ENCODE peak calls at places on chromosomes 11 and 22, in five cellular contexts. X is ovary, E is endothelial cell, Q is BJ, P is progenitor cell of endocrine pancreas. K is an unnamed sample.

GRCh38 chr11:117820071-117820470 is 4.5 kb downstream of the FXYD2 start:
- DNase-seq in E (no peak), P (no peak), X (no peak), Q (no peak), K (no peak)

GRCh38 chr22:26479043-26479791 is 4.4 kb downstream of the HPS4 start:
- DNase-seq in P (no peak), Q (no peak), X (no peak), E (no peak), K (no peak)

GRCh38 chr11:69261116-69261515 is 32.8 kb upstream of the MYEOV start:
- DNase-seq in E (no peak), P (no peak), Q (no peak), X (no peak), K (no peak)

GRCh38 chr11:88631497-88631896 is 294.0 kb upstream of the CTSC start:
- DNase-seq in X (no peak), Q (no peak), E (no peak), P (no peak), K (peak)

GRCh38 chr22:19057999-19058491 is 64.2 kb downstream of the DGCR2 start:
- DNase-seq in Q (no peak), P (no peak), X (no peak), E (no peak), K (no peak)

GRCh38 chr11:57310091-57310490 is 14.7 kb downstream of the TNKS1BP1 start:
- DNase-seq in X (no peak), P (no peak), Q (no peak), E (no peak), K (no peak)

GRCh38 chr22:23780146-23780748 is 6.5 kb upstream of the SMARCB1 start:
- DNase-seq in Q (no peak), P (no peak), E (no peak), X (no peak), K (no peak)

GRCh38 chr22:37260939-37261338 is 16.9 kb upstream of the RAC2 start:
- DNase-seq in E (peak), Q (no peak), P (peak), X (peak), K (peak)

GRCh38 chr11:14127679-14128078 is 165.2 kb downstream of the SPON1 start:
- DNase-seq in P (no peak), Q (no peak), X (no peak), E (no peak), K (no peak)

GRCh38 chr11:12691473-12691872 is 17.3 kb downstream of the TEAD1 start:
- DNase-seq in E (no peak), Q (no peak), P (no peak), X (no peak), K (no peak)

GRCh38 chr11:1763796-1764661 is at the start of gene CTSD:
- DNase-seq in E (peak), Q (no peak), X (peak), P (peak), K (peak)

GRCh38 chr11:129814244-129814992 is 1.2 kb upstream of the TMEM45B start:
- DNase-seq in Q (no peak), E (no peak), X (no peak), P (no peak), K (no peak)

GRCh38 chr22:37263966-37264887 is 18.1 kb upstream of the CYTH4 start:
- DNase-seq in Q (no peak), P (no peak), X (no peak), E (no peak), K (no peak)

GRCh38 chr11:95884364-95884763 is 39.5 kb downstream of the MTMR2 start:
- DNase-seq in E (no peak), P (no peak), Q (no peak), X (no peak), K (no peak)

GRCh38 chr22:38824587-38824986 is 19.2 kb downstream of the NPTXR start:
- DNase-seq in P (peak), E (peak), X (peak), Q (no peak), K (no peak)
- TF ChIP-seq CTCF in P (peak), E (peak), X (no peak), Q (peak), K (no peak)

DNA sequence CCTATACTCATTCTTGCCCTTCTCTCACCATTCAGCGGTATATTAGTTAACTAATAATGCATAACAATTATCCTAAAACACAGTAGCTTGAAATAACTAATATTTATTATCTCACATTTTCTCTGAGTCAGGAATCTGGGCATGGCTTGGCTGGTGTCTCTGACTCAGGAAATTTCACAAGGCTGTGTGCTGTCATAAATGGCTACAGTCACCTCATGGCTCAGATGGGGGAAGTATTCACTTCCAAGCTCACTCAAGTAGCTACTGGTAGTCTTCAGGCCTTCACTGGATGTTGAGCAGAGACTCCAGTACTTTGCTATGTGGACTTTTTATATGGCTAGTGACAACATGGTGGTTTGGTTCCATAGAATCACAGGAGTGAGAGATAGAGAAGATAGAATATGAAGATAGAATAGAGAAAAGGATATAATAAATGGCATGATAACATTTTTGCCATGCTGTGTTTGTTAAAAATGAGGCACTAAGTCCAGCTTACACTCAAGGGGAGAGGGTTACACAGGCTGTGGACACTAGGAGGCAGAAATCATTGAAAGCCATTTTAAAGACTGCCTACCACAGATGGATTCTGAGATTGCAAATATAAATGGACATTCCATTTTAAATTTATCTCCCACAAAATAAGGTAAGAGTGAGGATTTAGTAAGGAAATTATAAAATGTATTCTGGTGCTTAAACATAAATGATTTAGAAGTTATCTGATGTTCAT is 997.8 kb upstream of the CHORDC1 start:
- DNase-seq in E (no peak), P (no peak), Q (no peak), X (no peak), K (no peak)
- TF ChIP-seq CTCF in E (no peak), P (no peak), Q (no peak), X (no peak), K (no peak)

DNA sequence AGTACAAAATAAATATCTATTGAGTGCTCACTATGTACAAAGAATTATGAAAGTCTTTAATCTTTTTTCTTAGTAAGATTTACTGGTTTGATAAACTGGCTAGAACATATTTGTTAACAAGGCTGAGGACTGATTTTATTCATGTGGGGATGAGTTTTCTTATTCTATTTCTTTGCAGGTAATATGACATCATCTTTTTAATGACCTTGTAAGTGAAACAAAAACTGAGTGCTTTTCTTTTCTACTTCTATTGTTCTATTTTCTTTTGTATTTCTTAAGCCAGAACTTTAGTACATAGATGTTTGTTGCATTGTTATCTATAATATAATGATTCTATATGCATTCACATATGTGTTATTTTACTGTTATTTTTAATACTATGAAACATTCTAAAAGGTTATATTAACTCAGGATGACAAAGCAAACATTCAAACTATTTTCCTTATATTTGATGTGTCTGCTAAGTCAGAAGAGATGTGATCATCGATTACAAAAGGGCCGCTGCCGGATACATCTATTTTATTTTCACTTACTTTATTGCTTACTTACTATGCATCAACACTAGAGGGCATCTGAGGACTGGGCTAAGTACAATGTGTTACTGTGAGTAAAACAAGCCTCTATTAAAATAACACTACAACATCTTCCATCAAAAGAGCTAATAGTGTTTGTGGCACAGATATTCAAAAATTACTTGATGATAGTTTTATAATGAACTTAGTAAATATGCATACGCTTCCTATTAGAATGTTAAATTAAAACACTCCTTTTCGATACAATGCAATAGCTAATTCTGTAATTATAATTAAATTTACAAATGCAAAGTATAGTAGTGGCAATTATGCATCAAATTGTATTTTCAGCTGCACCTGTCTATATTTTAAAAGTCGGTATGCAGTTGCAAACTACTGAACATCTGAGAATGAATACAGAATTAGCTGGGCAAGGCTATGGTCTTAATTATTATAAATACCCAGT is 110.8 kb upstream of the ARHGAP42 start:
- DNase-seq in X (no peak), Q (no peak), E (peak), P (no peak), K (no peak)
- TF ChIP-seq CTCF in X (peak), Q (peak), E (peak), P (peak), K (peak)

GRCh38 chr11:15750535-15751297 is 605.6 kb downstream of the SOX6 start:
- DNase-seq in X (no peak), E (no peak), Q (no peak), P (no peak), K (no peak)

GRCh38 chr11:15747671-15748070 is 608.7 kb downstream of the SOX6 start:
- DNase-seq in E (no peak), P (no peak), X (no peak), Q (no peak), K (no peak)

GRCh38 chr11:15748673-15749190 is 607.6 kb downstream of the SOX6 start:
- DNase-seq in E (no peak), P (no peak), X (no peak), Q (no peak), K (no peak)

GRCh38 chr11:15745266-15745665 is 611.1 kb downstream of the SOX6 start:
- DNase-seq in P (no peak), Q (no peak), X (no peak), E (no peak), K (no peak)

GRCh38 chr11:15748107-15748506 is 608.2 kb downstream of the SOX6 start:
- DNase-seq in Q (no peak), X (no peak), E (no peak), P (no peak), K (no peak)
- TF ChIP-seq CTCF in Q (no peak), X (no peak), E (no peak), P (no peak), K (no peak)

K was measured in D721Med.